ENCODE peak calls at places on chromosomes 2 and 18, in eight cellular contexts. Y is B cell; Q is T-cell; N is AML-193; R is activated CD4-positive, alpha-beta T cell treated with anti-CD3 and anti-CD28 coated beads, Interleukin-2, amount 50 U/mL, for 1 hour; J is Daoy; B is T follicular helper cell; H is frontal cortex. U is an unnamed sample.

GRCh38 chr18:22503803-22504202 is 86.1 kb upstream of the CTAGE1 start:
- DNase-seq in Y (no peak), Q (no peak), N (no peak), R (no peak), J (no peak), B (no peak), H (no peak), U (no peak)

GRCh38 chr2:193103064-193103463 is 908.3 kb upstream of the TMEFF2 start:
- DNase-seq in Y (no peak), Q (no peak), N (no peak), R (no peak), J (peak), B (no peak), H (no peak), U (no peak)

GRCh38 chr2:104867351-104868080 is 13.6 kb downstream of the POU3F3 start:
- DNase-seq in Y (peak), Q (no peak), N (no peak), R (no peak), J (peak), B (no peak), H (peak), U (no peak)

GRCh38 chr2:119283873-119284331 is 60.3 kb downstream of the STEAP3 start:
- DNase-seq in Y (no peak), Q (no peak), N (no peak), R (no peak), J (peak), B (no peak), H (peak), U (no peak)

GRCh38 chr18:7941533-7941932 is 374.4 kb downstream of the PTPRM start:
- DNase-seq in Y (no peak), Q (no peak), N (no peak), R (no peak), J (no peak), B (no peak), H (no peak), U (no peak)

GRCh38 chr2:15640291-15640711 is 48.6 kb downstream of the DDX1 start:
- DNase-seq in Y (no peak), Q (no peak), N (peak), R (no peak), J (peak), B (no peak), H (no peak), U (no peak)

GRCh38 chr18:34224423-34225217 is at the start of gene NOL4:
- DNase-seq in Y (no peak), Q (no peak), N (no peak), R (no peak), J (peak), B (no peak), H (no peak), U (no peak)

GRCh38 chr2:60550151-60550983 is 3.1 kb downstream of the BCL11A start:
- DNase-seq in Y (peak), Q (no peak), N (no peak), R (no peak), J (peak), B (no peak), H (peak), U (no peak)

GRCh38 chr2:113069676-113070605 is 2.2 kb downstream of the IL1F10 start:
- DNase-seq in Y (no peak), Q (no peak), N (no peak), R (no peak), J (no peak), B (no peak), H (no peak), U (no peak)

GRCh38 chr2:108101481-108101880 is 115.2 kb downstream of the SLC5A7 start:
- DNase-seq in Y (no peak), Q (no peak), N (no peak), R (no peak), J (no peak), B (no peak), H (no peak), U (no peak)

GRCh38 chr2:37326285-37326684 is 1.7 kb upstream of the PRKD3 start:
- DNase-seq in Y (no peak), Q (no peak), N (no peak), R (no peak), J (peak), B (no peak), H (peak), U (no peak)